ENCODE peak calls at places on chromosomes 11 and 22, in seven cellular contexts. N is fibroblast of lung; H is CD8-positive, alpha-beta memory T cell; Q is adrenal gland; O is A549; L is SJSA1; G is CD8-positive, alpha-beta T cell. C is an unnamed sample.

GRCh38 chr22:36143066-36143815 is 17.3 kb downstream of the APOL3 start:
- DNase-seq in Q (no peak), O (no peak), L (no peak), H (no peak), N (no peak), G (no peak), C (no peak)

GRCh38 chr22:17920992-17921650 is 103.2 kb downstream of the MICAL3 start:
- DNase-seq in N (no peak), H (no peak), O (no peak), G (no peak), Q (peak; percentile 1), L (no peak), C (no peak)

GRCh38 chr11:3929689-3930088 is 74.2 kb downstream of the STIM1 start:
- DNase-seq in N (no peak), G (no peak), H (no peak), Q (peak; percentile 31), L (no peak), O (no peak), C (no peak)

GRCh38 chr22:28231423-28231822 is 312.4 kb upstream of the PITPNB start:
- DNase-seq in O (no peak), N (peak; percentile 18), Q (no peak), L (no peak), G (no peak), H (no peak), C (no peak)

GRCh38 chr22:25711491-25711890 is 30.5 kb upstream of the MYO18B start:
- DNase-seq in H (no peak), Q (no peak), O (no peak), N (no peak), L (no peak), G (no peak), C (no peak)

GRCh38 chr11:2100361-2101170 is 38.6 kb downstream of the IGF2 start:
- DNase-seq in O (no peak), H (peak; percentile 21), L (peak; percentile 64), Q (no peak), G (peak; percentile 72), N (no peak), C (peak; percentile 71)

GRCh38 chr11:4695442-4695841 is 2.2 kb downstream of the OR51E2 start:
- DNase-seq in N (no peak), L (peak; percentile 57), G (no peak), Q (no peak), O (no peak), H (no peak), C (no peak)

GRCh38 chr11:59173964-59174663 is 2.2 kb downstream of the DTX4 start:
- DNase-seq in N (no peak), H (no peak), Q (no peak), L (peak; percentile 54), G (no peak), O (no peak), C (peak; percentile 73)

GRCh38 chr22:40416636-40417035 is 46.2 kb downstream of the SGSM3 start:
- DNase-seq in L (no peak), H (no peak), N (no peak), G (no peak), O (no peak), Q (no peak), C (no peak)

GRCh38 chr11:63613517-63614135 is 607 bp downstream of the PLAAT3 start:
- DNase-seq in Q (peak; percentile 66), O (peak; percentile 42), G (peak; percentile 60), L (peak; percentile 56), N (no peak), H (peak; percentile 50), C (peak; percentile 44)

GRCh38 chr22:49925525-49926128 is 7.2 kb downstream of the CRELD2 start:
- DNase-seq in G (peak; percentile 89), Q (no peak), H (peak; percentile 82), O (no peak), L (no peak), N (no peak), C (no peak)

GRCh38 chr11:61871158-61871597 is 20.2 kb downstream of the FADS3 start:
- DNase-seq in G (peak; percentile 68), H (peak; percentile 42), O (peak; percentile 82), N (peak; percentile 75), Q (peak; percentile 88), L (peak; percentile 77), C (peak; percentile 72)

GRCh38 chr11:71251761-71252433 is 480 bp downstream of the SHANK2 start:
- DNase-seq in H (no peak), Q (no peak), L (peak; percentile 43), N (no peak), O (peak; percentile 37), G (no peak), C (peak; percentile 57)

GRCh38 chr11:61961570-61962212 is 5.7 kb downstream of the FTH1 start:
- DNase-seq in O (peak; percentile 72), Q (peak; percentile 72), L (no peak), G (no peak), H (no peak), N (peak; percentile 82), C (peak; percentile 67)

GRCh38 chr11:68471360-68472340 is 11.1 kb downstream of the PPP6R3 start:
- DNase-seq in O (no peak), L (peak; percentile 48), G (peak; percentile 67), Q (no peak), N (no peak), H (peak; percentile 56), C (no peak)

GRCh38 chr11:85889676-85890579 is 34.7 kb downstream of the CCDC83 start:
- DNase-seq in N (peak; percentile 53), Q (peak; percentile 33), L (peak; percentile 63), H (no peak), O (peak; percentile 36), G (no peak), C (no peak)

GRCh38 chr11:75337195-75337654 is 14.2 kb downstream of the ARRB1 start:
- DNase-seq in N (no peak), H (no peak), L (no peak), G (no peak), Q (no peak), O (peak; percentile 50), C (no peak)

GRCh38 chr11:75333807-75334140 is 17.7 kb downstream of the ARRB1 start:
- DNase-seq in Q (no peak), G (no peak), O (no peak), N (no peak), L (no peak), H (no peak), C (no peak)

GRCh38 chr11:75334402-75334891 is 17.0 kb downstream of the ARRB1 start:
- DNase-seq in N (no peak), H (no peak), Q (no peak), L (no peak), O (no peak), G (no peak), C (no peak)

GRCh38 chr11:75333022-75333806 is 18.2 kb downstream of the ARRB1 start:
- DNase-seq in G (no peak), H (no peak), L (no peak), N (no peak), O (no peak), Q (no peak), C (no peak)

DNA sequence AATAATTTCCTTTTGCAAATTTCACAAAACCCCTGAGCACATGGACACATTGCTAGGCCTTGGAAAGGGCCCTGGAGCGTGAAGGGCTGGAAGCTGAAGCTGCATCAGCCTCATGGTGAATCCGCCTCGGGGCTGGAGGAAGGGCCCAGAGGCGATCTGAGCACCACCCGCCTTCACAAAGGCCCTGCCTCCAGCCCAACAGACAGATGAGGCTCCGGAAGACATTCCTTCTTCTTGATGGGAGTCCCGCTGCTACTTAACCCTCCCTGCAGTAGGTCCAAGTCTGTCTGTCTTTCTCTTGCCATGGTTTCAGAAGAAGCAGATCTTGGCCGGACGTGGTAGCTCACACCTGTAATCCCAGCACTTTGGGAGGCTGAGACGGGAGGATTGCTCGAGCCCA is 16.5 kb downstream of the ARRB1 start:
- DNase-seq in H (no peak), O (no peak), Q (no peak), N (no peak), L (no peak), G (no peak), C (no peak)
- H3K27ac ChIP-seq in H (peak overlapping the region; percentile 4), O (no peak overlapping the region), Q (peak overlapping the region; percentile 46), N (no peak overlapping the region), L (no peak overlapping the region), G (no peak overlapping the region), C (peak overlapping the region; percentile 97)

DNA sequence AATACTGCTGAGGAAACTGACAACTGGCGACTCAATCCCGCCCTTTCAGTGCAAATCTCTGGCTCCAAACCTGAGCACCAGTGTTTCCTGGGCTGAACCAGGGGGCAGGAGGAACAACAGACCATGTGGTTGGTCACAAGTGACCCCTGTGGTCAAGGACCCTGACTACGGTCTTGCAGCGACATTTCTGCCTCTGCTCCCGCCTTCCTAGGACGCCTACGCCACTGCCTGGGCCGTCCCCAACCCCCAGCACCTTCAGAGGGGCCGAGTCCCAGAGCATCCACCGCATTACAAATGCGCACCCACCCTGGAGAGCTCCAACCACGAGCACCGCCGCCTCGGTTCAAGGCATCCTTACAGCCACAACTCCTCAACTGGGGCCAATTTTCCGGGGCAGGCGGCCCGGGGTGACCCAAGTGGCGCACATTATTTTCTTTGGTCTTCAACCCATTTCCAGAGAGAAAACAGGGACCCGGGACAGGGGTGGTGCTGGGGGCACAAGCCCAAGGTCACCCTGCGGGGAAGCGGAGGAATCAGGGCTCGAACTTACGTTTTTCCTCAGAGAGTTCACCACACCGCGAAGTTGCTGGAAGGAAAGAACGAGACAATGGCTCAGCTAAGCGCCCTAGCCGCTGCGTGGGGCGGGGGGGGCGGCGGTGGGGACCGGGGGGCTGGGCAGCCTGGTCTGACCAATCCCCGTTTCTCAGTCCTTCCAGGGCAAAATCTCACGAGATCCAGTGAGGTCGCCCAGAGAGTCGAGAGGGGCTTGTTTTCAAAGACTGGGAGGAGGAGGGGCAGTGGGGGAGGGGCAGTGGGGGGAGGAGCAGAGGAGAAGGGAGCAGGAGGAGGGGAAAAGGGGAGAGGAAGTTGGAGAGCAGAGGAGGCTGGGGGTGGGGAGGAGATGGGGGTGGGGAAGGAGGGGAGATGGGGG is 1.8 kb downstream of the PRAME start:
- DNase-seq in H (no peak), G (no peak), N (no peak), Q (no peak), L (no peak), O (peak; percentile 81), C (no peak)
- H3K27ac ChIP-seq in H (peak overlapping the region; percentile 98), G (no peak overlapping the region), N (no peak overlapping the region), Q (no peak overlapping the region), L (no peak overlapping the region), O (peak overlapping the region; percentile 99), C (no peak overlapping the region)

DNA sequence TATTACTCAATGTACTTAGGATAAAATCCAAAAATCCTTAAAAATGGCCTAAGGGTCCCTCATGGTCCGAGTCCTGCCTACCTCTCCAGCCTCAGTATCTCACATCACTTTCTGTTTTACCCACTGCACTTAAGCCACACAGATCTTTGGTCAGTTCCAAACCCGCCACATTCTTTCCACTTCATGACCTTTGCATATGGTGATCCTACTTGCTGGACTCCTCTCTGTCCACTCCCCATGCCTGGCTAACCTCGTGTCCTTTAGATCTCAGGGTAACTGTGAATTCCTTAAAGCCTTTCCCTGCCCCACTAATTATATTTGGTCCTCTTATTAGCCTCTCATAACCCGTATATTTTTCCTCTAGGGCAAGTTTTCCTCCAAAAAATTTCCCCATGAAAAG is 1.2 kb downstream of the NUP160 start:
- DNase-seq in L (no peak), N (no peak), H (no peak), O (no peak), Q (no peak), G (no peak), C (no peak)
- H3K27ac ChIP-seq in L (no peak overlapping the region), N (no peak overlapping the region), H (peak overlapping the region; percentile 28), O (peak overlapping the region; percentile 97), Q (no peak overlapping the region), G (peak overlapping the region; percentile 88), C (peak overlapping the region; percentile 96)

DNA sequence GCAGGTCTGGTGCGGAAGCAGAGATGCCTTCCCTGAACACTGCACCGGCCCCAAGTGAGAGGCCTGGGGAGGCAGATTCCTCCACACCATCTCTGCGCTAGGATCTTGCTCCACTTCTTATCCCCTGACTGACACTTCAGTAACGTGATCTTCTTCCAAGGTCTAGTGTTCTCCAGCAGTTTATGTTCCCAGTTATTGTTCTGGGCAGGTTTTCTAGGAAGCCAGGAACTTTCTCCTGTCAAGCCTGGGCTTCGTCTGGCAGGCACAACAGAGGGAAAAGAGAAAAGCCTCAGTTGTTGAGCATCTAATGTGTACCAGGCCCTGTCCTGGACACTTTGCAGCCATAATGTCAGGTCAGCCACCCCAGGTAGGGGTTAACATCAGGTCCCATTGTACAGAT is 10.5 kb downstream of the CD82 start:
- DNase-seq in O (no peak), H (no peak), N (no peak), G (no peak), Q (no peak), L (no peak), C (no peak)
- H3K27ac ChIP-seq in O (no peak overlapping the region), H (no peak overlapping the region), N (no peak overlapping the region), G (no peak overlapping the region), Q (no peak overlapping the region), L (no peak overlapping the region), C (no peak overlapping the region)